ENCODE peak calls at places on chromosomes 11 and 22, in ten cellular contexts. One of them, this sample, is unnamed.

GRCh38 chr11:30919389-30920172 is 333.4 kb upstream of the MPPED2 start:
- DNase-seq in Panc1: no peak
- DNase-seq in lower leg skin: no peak
- DNase-seq in endothelial cell of umbilical vein: no peak
- DNase-seq in endodermal cell: no peak
- DNase-seq in PC-3: no peak
- DNase-seq in heart left ventricle: no peak
- DNase-seq in fibroblast of villous mesenchyme: no peak
- DNase-seq in HFF-Myc: no peak
- DNase-seq in pancreas: no peak
- DNase-seq in this sample: no peak

GRCh38 chr22:25875461-25875860 is 133.5 kb downstream of the MYO18B start:
- DNase-seq in Panc1: no peak
- DNase-seq in heart left ventricle: no peak
- DNase-seq in endodermal cell: no peak
- DNase-seq in endothelial cell of umbilical vein: no peak
- DNase-seq in lower leg skin: peak; percentile 7
- DNase-seq in pancreas: no peak
- DNase-seq in fibroblast of villous mesenchyme: no peak
- DNase-seq in HFF-Myc: no peak
- DNase-seq in PC-3: no peak
- DNase-seq in this sample: no peak

GRCh38 chr11:82527185-82527584 is 206.5 kb downstream of the FAM181B start:
- DNase-seq in HFF-Myc: no peak
- DNase-seq in endodermal cell: no peak
- DNase-seq in heart left ventricle: no peak
- DNase-seq in pancreas: no peak
- DNase-seq in fibroblast of villous mesenchyme: no peak
- DNase-seq in endothelial cell of umbilical vein: no peak
- DNase-seq in lower leg skin: no peak
- DNase-seq in Panc1: no peak
- DNase-seq in PC-3: no peak
- DNase-seq in this sample: no peak

GRCh38 chr11:67024410-67024809 is 1.5 kb downstream of the SYT12 start:
- DNase-seq in endodermal cell: no peak
- DNase-seq in endothelial cell of umbilical vein: no peak
- DNase-seq in pancreas: no peak
- DNase-seq in Panc1: no peak
- DNase-seq in lower leg skin: no peak
- DNase-seq in fibroblast of villous mesenchyme: no peak
- DNase-seq in PC-3: peak; percentile 66
- DNase-seq in heart left ventricle: no peak
- DNase-seq in HFF-Myc: no peak
- DNase-seq in this sample: no peak

GRCh38 chr11:117589024-117589423 is 208.0 kb downstream of the DSCAML1 start:
- DNase-seq in Panc1: no peak
- DNase-seq in endodermal cell: no peak
- DNase-seq in pancreas: no peak
- DNase-seq in HFF-Myc: no peak
- DNase-seq in PC-3: no peak
- DNase-seq in fibroblast of villous mesenchyme: no peak
- DNase-seq in heart left ventricle: no peak
- DNase-seq in lower leg skin: peak; percentile 45
- DNase-seq in endothelial cell of umbilical vein: no peak
- DNase-seq in this sample: no peak

GRCh38 chr11:1084561-1085439 is 10.1 kb downstream of the MUC2 start:
- DNase-seq in endothelial cell of umbilical vein: no peak
- DNase-seq in Panc1: no peak
- DNase-seq in lower leg skin: no peak
- DNase-seq in PC-3: no peak
- DNase-seq in endodermal cell: no peak
- DNase-seq in heart left ventricle: no peak
- DNase-seq in fibroblast of villous mesenchyme: no peak
- DNase-seq in HFF-Myc: no peak
- DNase-seq in pancreas: no peak
- DNase-seq in this sample: no peak

GRCh38 chr11:36409152-36409713 is 100.8 kb downstream of the TRAF6 start:
- DNase-seq in heart left ventricle: no peak
- DNase-seq in pancreas: no peak
- DNase-seq in fibroblast of villous mesenchyme: peak; percentile 60
- DNase-seq in lower leg skin: no peak
- DNase-seq in HFF-Myc: no peak
- DNase-seq in Panc1: no peak
- DNase-seq in endodermal cell: peak; percentile 41
- DNase-seq in endothelial cell of umbilical vein: peak; percentile 65
- DNase-seq in PC-3: no peak
- DNase-seq in this sample: no peak

GRCh38 chr11:10534331-10534730 is 6.7 kb downstream of the RNF141 start:
- DNase-seq in PC-3: no peak
- DNase-seq in endothelial cell of umbilical vein: peak; percentile 52
- DNase-seq in heart left ventricle: no peak
- DNase-seq in Panc1: no peak
- DNase-seq in fibroblast of villous mesenchyme: no peak
- DNase-seq in HFF-Myc: no peak
- DNase-seq in lower leg skin: no peak
- DNase-seq in endodermal cell: no peak
- DNase-seq in pancreas: no peak
- DNase-seq in this sample: no peak

GRCh38 chr11:10407055-10407454 is 48.0 kb upstream of the AMPD3 start:
- DNase-seq in heart left ventricle: no peak
- DNase-seq in HFF-Myc: no peak
- DNase-seq in endodermal cell: no peak
- DNase-seq in endothelial cell of umbilical vein: peak; percentile 49
- DNase-seq in PC-3: peak; percentile 93
- DNase-seq in fibroblast of villous mesenchyme: peak; percentile 42
- DNase-seq in Panc1: peak; percentile 91
- DNase-seq in pancreas: no peak
- DNase-seq in lower leg skin: no peak
- DNase-seq in this sample: no peak

GRCh38 chr11:112085822-112086421 is 634 bp downstream of the TIMM8B start:
- DNase-seq in heart left ventricle: peak; percentile 8
- DNase-seq in lower leg skin: no peak
- DNase-seq in pancreas: peak; percentile 18
- DNase-seq in HFF-Myc: no peak
- DNase-seq in endothelial cell of umbilical vein: no peak
- DNase-seq in PC-3: peak; percentile 25
- DNase-seq in fibroblast of villous mesenchyme: peak; percentile 24
- DNase-seq in endodermal cell: no peak
- DNase-seq in Panc1: peak; percentile 28
- DNase-seq in this sample: no peak

GRCh38 chr11:109421981-109422590 is at the start of gene C11orf87:
- DNase-seq in fibroblast of villous mesenchyme: no peak
- DNase-seq in HFF-Myc: no peak
- DNase-seq in PC-3: no peak
- DNase-seq in pancreas: no peak
- DNase-seq in endothelial cell of umbilical vein: no peak
- DNase-seq in heart left ventricle: no peak
- DNase-seq in endodermal cell: peak; percentile 90
- DNase-seq in Panc1: no peak
- DNase-seq in lower leg skin: no peak
- DNase-seq in this sample: no peak

GRCh38 chr11:118217575-118217974 is 7.2 kb downstream of the JAML start:
- DNase-seq in fibroblast of villous mesenchyme: no peak
- DNase-seq in heart left ventricle: no peak
- DNase-seq in PC-3: no peak
- DNase-seq in endodermal cell: no peak
- DNase-seq in endothelial cell of umbilical vein: no peak
- DNase-seq in lower leg skin: no peak
- DNase-seq in HFF-Myc: no peak
- DNase-seq in Panc1: no peak
- DNase-seq in pancreas: no peak
- DNase-seq in this sample: no peak

GRCh38 chr11:44568358-44568705 is 2.9 kb downstream of the CD82 start:
- DNase-seq in lower leg skin: no peak
- DNase-seq in endothelial cell of umbilical vein: no peak
- DNase-seq in HFF-Myc: no peak
- DNase-seq in heart left ventricle: no peak
- DNase-seq in endodermal cell: no peak
- DNase-seq in PC-3: no peak
- DNase-seq in fibroblast of villous mesenchyme: no peak
- DNase-seq in pancreas: no peak
- DNase-seq in Panc1: no peak
- DNase-seq in this sample: no peak

GRCh38 chr22:20430641-20431519 is 6.7 kb downstream of the SCARF2 start:
- DNase-seq in fibroblast of villous mesenchyme: peak; percentile 25
- DNase-seq in lower leg skin: peak; percentile 87
- DNase-seq in endothelial cell of umbilical vein: peak; percentile 44
- DNase-seq in PC-3: peak; percentile 63
- DNase-seq in HFF-Myc: no peak
- DNase-seq in pancreas: no peak
- DNase-seq in heart left ventricle: no peak
- DNase-seq in endodermal cell: peak; percentile 87
- DNase-seq in Panc1: no peak
- DNase-seq in this sample: no peak

GRCh38 chr22:28736296-28737155 is 5.1 kb downstream of the CHEK2 start:
- DNase-seq in endodermal cell: peak; percentile 61
- DNase-seq in endothelial cell of umbilical vein: no peak
- DNase-seq in fibroblast of villous mesenchyme: no peak
- DNase-seq in pancreas: no peak
- DNase-seq in lower leg skin: no peak
- DNase-seq in heart left ventricle: no peak
- DNase-seq in PC-3: no peak
- DNase-seq in HFF-Myc: no peak
- DNase-seq in Panc1: no peak
- DNase-seq in this sample: no peak

GRCh38 chr11:72100462-72100861 is 2.6 kb downstream of the LAMTOR1 start:
- DNase-seq in Panc1: no peak
- DNase-seq in lower leg skin: no peak
- DNase-seq in fibroblast of villous mesenchyme: no peak
- DNase-seq in pancreas: no peak
- DNase-seq in HFF-Myc: no peak
- DNase-seq in endodermal cell: no peak
- DNase-seq in endothelial cell of umbilical vein: peak; percentile 44
- DNase-seq in heart left ventricle: no peak
- DNase-seq in PC-3: no peak
- DNase-seq in this sample: no peak

GRCh38 chr22:49770454-49771265 is 57.0 kb downstream of the BRD1 start:
- DNase-seq in endothelial cell of umbilical vein: no peak
- DNase-seq in Panc1: no peak
- DNase-seq in pancreas: no peak
- DNase-seq in heart left ventricle: no peak
- DNase-seq in HFF-Myc: no peak
- DNase-seq in fibroblast of villous mesenchyme: no peak
- DNase-seq in PC-3: no peak
- DNase-seq in lower leg skin: no peak
- DNase-seq in endodermal cell: no peak
- DNase-seq in this sample: no peak

GRCh38 chr22:28801845-28802594 is 1.7 kb upstream of the XBP1 start:
- DNase-seq in Panc1: no peak
- DNase-seq in PC-3: no peak
- DNase-seq in endodermal cell: no peak
- DNase-seq in fibroblast of villous mesenchyme: peak; percentile 51
- DNase-seq in endothelial cell of umbilical vein: peak; percentile 21
- DNase-seq in pancreas: peak; percentile 82
- DNase-seq in heart left ventricle: no peak
- DNase-seq in HFF-Myc: no peak
- DNase-seq in lower leg skin: no peak
- DNase-seq in this sample: no peak

GRCh38 chr11:119671048-119671447 is 58.0 kb downstream of the NECTIN1 start:
- DNase-seq in heart left ventricle: peak; percentile 88
- DNase-seq in endothelial cell of umbilical vein: peak; percentile 64
- DNase-seq in pancreas: no peak
- DNase-seq in fibroblast of villous mesenchyme: peak; percentile 92
- DNase-seq in PC-3: no peak
- DNase-seq in Panc1: no peak
- DNase-seq in lower leg skin: no peak
- DNase-seq in HFF-Myc: peak; percentile 61
- DNase-seq in endodermal cell: no peak
- DNase-seq in this sample: peak; percentile 72

GRCh38 chr22:47841166-47841565 is 1078.7 kb downstream of the TBC1D22A start:
- DNase-seq in endothelial cell of umbilical vein: no peak
- DNase-seq in heart left ventricle: no peak
- DNase-seq in PC-3: no peak
- DNase-seq in HFF-Myc: no peak
- DNase-seq in Panc1: no peak
- DNase-seq in pancreas: no peak
- DNase-seq in endodermal cell: no peak
- DNase-seq in fibroblast of villous mesenchyme: no peak
- DNase-seq in lower leg skin: no peak
- DNase-seq in this sample: no peak

GRCh38 chr22:29031236-29031982 is 30.2 kb downstream of the C22orf31 start:
- DNase-seq in Panc1: peak; percentile 35
- DNase-seq in endothelial cell of umbilical vein: peak; percentile 97
- DNase-seq in heart left ventricle: peak; percentile 48
- DNase-seq in pancreas: peak; percentile 73
- DNase-seq in HFF-Myc: peak; percentile 89
- DNase-seq in PC-3: peak; percentile 83
- DNase-seq in fibroblast of villous mesenchyme: peak; percentile 94
- DNase-seq in lower leg skin: no peak
- DNase-seq in endodermal cell: peak; percentile 89
- DNase-seq in this sample: peak; percentile 95

GRCh38 chr22:35024364-35024692 is 41.6 kb upstream of the ISX start:
- DNase-seq in endodermal cell: no peak
- DNase-seq in pancreas: no peak
- DNase-seq in lower leg skin: peak; percentile 40
- DNase-seq in HFF-Myc: no peak
- DNase-seq in heart left ventricle: no peak
- DNase-seq in PC-3: no peak
- DNase-seq in Panc1: no peak
- DNase-seq in endothelial cell of umbilical vein: no peak
- DNase-seq in fibroblast of villous mesenchyme: no peak
- DNase-seq in this sample: no peak
- TF ChIP-seq CTCF in endodermal cell: no peak
- TF ChIP-seq CTCF in pancreas: no peak
- TF ChIP-seq CTCF in lower leg skin: no peak
- TF ChIP-seq CTCF in HFF-Myc: no peak
- TF ChIP-seq CTCF in heart left ventricle: no peak
- TF ChIP-seq CTCF in PC-3: no peak
- TF ChIP-seq CTCF in Panc1: peak; percentile 63
- TF ChIP-seq CTCF in endothelial cell of umbilical vein: no peak
- TF ChIP-seq CTCF in fibroblast of villous mesenchyme: no peak
- TF ChIP-seq CTCF in this sample: no peak

GRCh38 chr11:65487467-65488272 is 11.2 kb upstream of the MALAT1 start:
- DNase-seq in pancreas: peak; percentile 97
- DNase-seq in fibroblast of villous mesenchyme: peak; percentile 100
- DNase-seq in endothelial cell of umbilical vein: peak; percentile 100
- DNase-seq in PC-3: peak; percentile 94
- DNase-seq in endodermal cell: peak; percentile 99
- DNase-seq in lower leg skin: peak; percentile 100
- DNase-seq in HFF-Myc: peak; percentile 100
- DNase-seq in Panc1: peak; percentile 96
- DNase-seq in heart left ventricle: peak; percentile 100
- DNase-seq in this sample: peak; percentile 100
- H3K4me3 ChIP-seq in pancreas: no peak overlapping the region
- H3K4me3 ChIP-seq in fibroblast of villous mesenchyme: peak overlapping the region; percentile 33
- H3K4me3 ChIP-seq in endothelial cell of umbilical vein: no peak overlapping the region
- H3K4me3 ChIP-seq in PC-3: no peak overlapping the region
- H3K4me3 ChIP-seq in endodermal cell: peak overlapping the region; percentile 53
- H3K4me3 ChIP-seq in lower leg skin: no peak overlapping the region
- H3K4me3 ChIP-seq in HFF-Myc: peak overlapping the region; percentile 6
- H3K4me3 ChIP-seq in Panc1: no peak overlapping the region
- H3K4me3 ChIP-seq in heart left ventricle: peak overlapping the region; percentile 21
- H3K4me3 ChIP-seq in this sample: peak overlapping the region; percentile 21

GRCh38 chr11:26905368-26905767 is 88.5 kb upstream of the FIBIN start:
- DNase-seq in fibroblast of villous mesenchyme: peak; percentile 61
- DNase-seq in HFF-Myc: peak; percentile 47
- DNase-seq in endodermal cell: no peak
- DNase-seq in heart left ventricle: no peak
- DNase-seq in Panc1: no peak
- DNase-seq in pancreas: no peak
- DNase-seq in endothelial cell of umbilical vein: no peak
- DNase-seq in lower leg skin: no peak
- DNase-seq in PC-3: no peak
- DNase-seq in this sample: no peak
- TF ChIP-seq CTCF in fibroblast of villous mesenchyme: no peak
- TF ChIP-seq CTCF in HFF-Myc: no peak
- TF ChIP-seq CTCF in endodermal cell: no peak
- TF ChIP-seq CTCF in heart left ventricle: no peak
- TF ChIP-seq CTCF in Panc1: no peak
- TF ChIP-seq CTCF in pancreas: no peak
- TF ChIP-seq CTCF in endothelial cell of umbilical vein: no peak
- TF ChIP-seq CTCF in lower leg skin: no peak
- TF ChIP-seq CTCF in PC-3: no peak
- TF ChIP-seq CTCF in this sample: no peak

GRCh38 chr11:34345012-34345804 is 12.6 kb downstream of the ABTB2 start:
- DNase-seq in HFF-Myc: peak; percentile 77
- DNase-seq in endothelial cell of umbilical vein: no peak
- DNase-seq in lower leg skin: no peak
- DNase-seq in PC-3: peak; percentile 95
- DNase-seq in heart left ventricle: peak; percentile 31
- DNase-seq in endodermal cell: no peak
- DNase-seq in Panc1: no peak
- DNase-seq in fibroblast of villous mesenchyme: peak; percentile 89
- DNase-seq in pancreas: peak; percentile 30
- DNase-seq in this sample: peak; percentile 52
- H3K4me3 ChIP-seq in HFF-Myc: no peak overlapping the region
- H3K4me3 ChIP-seq in endothelial cell of umbilical vein: no peak overlapping the region
- H3K4me3 ChIP-seq in lower leg skin: no peak overlapping the region
- H3K4me3 ChIP-seq in PC-3: peak overlapping the region; percentile 32
- H3K4me3 ChIP-seq in heart left ventricle: no peak overlapping the region
- H3K4me3 ChIP-seq in endodermal cell: no peak overlapping the region
- H3K4me3 ChIP-seq in Panc1: no peak overlapping the region
- H3K4me3 ChIP-seq in fibroblast of villous mesenchyme: no peak overlapping the region
- H3K4me3 ChIP-seq in pancreas: no peak overlapping the region
- H3K4me3 ChIP-seq in this sample: no peak overlapping the region